ENCODE peak calls at places on chromosomes 7 and 10, in seven cellular contexts. B, L, Z, X, E, R and O are unnamed samples.

GRCh38 chr10:79102056-79102874 is 33.5 kb downstream of the ZMIZ1 start:
- DNase-seq in X (no peak), E (no peak), Z (peak), R (no peak), L (peak), B (no peak), O (peak)

GRCh38 chr7:130187360-130187759 is 17.8 kb downstream of the TMEM209 start:
- DNase-seq in R (no peak), L (no peak), X (no peak), E (no peak), Z (peak), B (no peak), O (no peak)

GRCh38 chr10:42638821-42639270 is 476 bp upstream of the ZNF33B start:
- DNase-seq in B (no peak), E (no peak), Z (no peak), R (no peak), X (no peak), L (no peak), O (no peak)

GRCh38 chr10:89475567-89475966 is 59.8 kb downstream of the SLC16A12 start:
- DNase-seq in L (no peak), Z (no peak), R (no peak), E (no peak), X (no peak), B (peak), O (no peak)

GRCh38 chr10:95536894-95537542 is 24.2 kb downstream of the SORBS1 start:
- DNase-seq in B (no peak), X (no peak), E (no peak), Z (no peak), R (no peak), L (no peak), O (no peak)

GRCh38 chr7:156776527-156776926 is 116.5 kb downstream of the LMBR1 start:
- DNase-seq in X (no peak), L (no peak), B (no peak), R (no peak), E (no peak), Z (no peak), O (no peak)

GRCh38 chr7:2651336-2651735 is 19.6 kb downstream of the TTYH3 start:
- DNase-seq in B (peak), X (no peak), L (no peak), R (no peak), E (no peak), Z (peak), O (no peak)

GRCh38 chr7:103075337-103075918 is 488 bp downstream of the ARMC10 start:
- DNase-seq in E (no peak), R (peak), B (peak), Z (peak), X (no peak), L (peak), O (peak)

GRCh38 chr7:151687523-151688235 is 168.0 kb upstream of the RHEB start:
- DNase-seq in E (no peak), X (peak), L (peak), Z (peak), R (peak), B (peak), O (peak)

GRCh38 chr10:128068398-128069285 is 57.6 kb downstream of the MKI67 start:
- DNase-seq in Z (no peak), X (no peak), E (no peak), R (no peak), B (no peak), L (no peak), O (no peak)

GRCh38 chr10:130226012-130226411 is 89.8 kb downstream of the GLRX3 start:
- DNase-seq in B (no peak), L (no peak), Z (no peak), R (no peak), X (no peak), E (no peak), O (no peak)

GRCh38 chr7:82985144-82985802 is 177.4 kb downstream of the PCLO start:
- DNase-seq in X (no peak), Z (no peak), B (no peak), L (peak), R (no peak), E (no peak), O (peak)

DNA sequence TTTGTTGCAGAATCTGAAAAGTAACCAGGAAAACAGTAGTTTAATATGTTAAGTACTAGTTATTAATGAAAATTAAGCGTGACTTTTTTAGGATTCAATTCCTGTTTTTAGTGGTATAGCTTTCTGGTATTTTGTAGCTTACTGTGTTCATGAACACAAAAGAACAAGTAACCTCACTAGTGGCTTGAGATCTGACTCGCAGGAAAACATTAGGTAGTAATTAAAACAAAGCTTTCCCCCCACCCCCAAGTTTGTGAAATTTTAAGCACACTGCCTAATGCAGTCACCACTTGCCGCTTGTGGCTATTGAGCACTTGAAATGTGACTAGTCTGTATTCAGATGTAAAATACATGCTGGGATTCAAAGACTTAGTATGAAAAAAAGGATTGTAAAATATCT is 102.5 kb upstream of the RPA3 start:
- DNase-seq in E (peak), R (no peak), Z (no peak), B (no peak), X (no peak), L (no peak), O (no peak)
- TF ChIP-seq JUND in E (no peak), R (no peak), Z (no peak), B (no peak), X (no peak), L (no peak), O (no peak)

GRCh38 chr7:107746006-107746405 is 2.1 kb downstream of the CBLL1 start:
- DNase-seq in L (no peak), X (no peak), E (no peak), R (no peak), Z (no peak), B (no peak), O (no peak)
- TF ChIP-seq JUND in L (no peak), X (no peak), E (no peak), R (no peak), Z (no peak), B (no peak), O (no peak)

GRCh38 chr10:5965266-5965665 is 12.1 kb downstream of the IL15RA start:
- DNase-seq in Z (no peak), X (no peak), B (no peak), L (no peak), R (no peak), E (no peak), O (no peak)
- TF ChIP-seq JUND in Z (no peak), X (no peak), B (no peak), L (no peak), R (no peak), E (no peak), O (no peak)

GRCh38 chr7:145696071-145696470 is 420.5 kb upstream of the CNTNAP2 start:
- DNase-seq in Z (no peak), X (no peak), L (no peak), R (no peak), B (no peak), E (no peak), O (no peak)
- TF ChIP-seq JUND in Z (no peak), X (no peak), L (no peak), R (no peak), B (no peak), E (no peak), O (no peak)